ENCODE peak calls at places on chromosome 9, in ten cellular contexts. R, J, S, L, V, D, E, H, W and K are unnamed samples.

GRCh38 chr9:91285729-91286353 is 75.9 kb downstream of the AUH start:
- DNase-seq in S (peak), L (no peak), W (no peak), V (no peak), D (no peak), E (no peak), R (no peak), H (no peak), J (no peak), K (no peak)

GRCh38 chr9:109779711-109780452 is at the start of gene PALM2AKAP2:
- DNase-seq in E (peak), J (peak), L (no peak), D (peak), S (no peak), V (peak), R (no peak), H (no peak), W (peak), K (peak)

GRCh38 chr9:81653240-81653639 is 36.1 kb downstream of the TLE1 start:
- DNase-seq in J (no peak), V (no peak), L (no peak), D (no peak), E (no peak), H (no peak), W (no peak), S (no peak), R (no peak), K (no peak)

GRCh38 chr9:127545196-127546124 is 66.6 kb upstream of the STXBP1 start:
- DNase-seq in V (no peak), R (no peak), E (no peak), W (peak), S (no peak), H (peak), J (no peak), D (peak), L (no peak), K (peak)

GRCh38 chr9:71675129-71675856 is 93.0 kb downstream of the CEMIP2 start:
- DNase-seq in V (no peak), J (no peak), L (no peak), R (no peak), W (no peak), E (no peak), D (no peak), S (no peak), H (no peak), K (no peak)

GRCh38 chr9:92709954-92710353 is 40.0 kb upstream of the IPPK start:
- DNase-seq in D (no peak), R (no peak), L (no peak), E (no peak), J (no peak), V (peak), S (no peak), W (no peak), H (no peak), K (no peak)

GRCh38 chr9:23120630-23121029 is 674.0 kb downstream of the DMRTA1 start:
- DNase-seq in E (no peak), W (no peak), R (no peak), L (no peak), D (no peak), V (no peak), H (no peak), S (no peak), J (no peak), K (no peak)

GRCh38 chr9:33166263-33167083 is 663 bp downstream of the B4GALT1 start:
- DNase-seq in R (no peak), J (no peak), E (peak), W (no peak), D (no peak), S (peak), H (no peak), V (peak), L (no peak), K (no peak)

GRCh38 chr9:96033896-96034295 is 158.4 kb downstream of the ERCC6L2 start:
- DNase-seq in D (no peak), L (no peak), H (no peak), S (no peak), W (no peak), E (no peak), R (no peak), J (no peak), V (no peak), K (no peak)

GRCh38 chr9:87683751-87684626 is 41.9 kb upstream of the CTSL start:
- DNase-seq in D (no peak), R (no peak), L (no peak), V (no peak), J (no peak), E (no peak), W (no peak), H (no peak), S (no peak), K (no peak)

GRCh38 chr9:130845901-130846381 is 10.9 kb downstream of the ABL1 start:
- DNase-seq in R (no peak), D (no peak), J (no peak), L (no peak), V (no peak), S (no peak), W (no peak), H (no peak), E (no peak), K (peak)

GRCh38 chr9:81614335-81614734 is 75.0 kb downstream of the TLE1 start:
- DNase-seq in V (no peak), S (no peak), R (no peak), W (no peak), D (no peak), J (no peak), H (no peak), E (no peak), L (no peak), K (no peak)

GRCh38 chr9:112012026-112012902 is 115.7 kb downstream of the UGCG start:
- DNase-seq in W (peak), E (no peak), H (peak), L (no peak), V (no peak), R (no peak), D (peak), S (peak), J (no peak), K (peak)

GRCh38 chr9:134871941-134872340 is 8.7 kb upstream of the FCN2 start:
- DNase-seq in D (no peak), R (no peak), W (no peak), J (no peak), S (no peak), H (no peak), E (no peak), V (no peak), L (no peak), K (no peak)

GRCh38 chr9:73074176-73074708 is 77.4 kb upstream of the ANXA1 start:
- DNase-seq in H (no peak), L (no peak), J (no peak), W (no peak), D (no peak), R (no peak), V (no peak), S (no peak), E (no peak), K (no peak)

GRCh38 chr9:126275386-126276001 is 51.1 kb upstream of the MVB12B start:
- DNase-seq in V (no peak), E (no peak), R (no peak), H (peak), J (no peak), W (peak), L (no peak), S (no peak), D (no peak), K (no peak)

GRCh38 chr9:121271368-121272351 is 3.7 kb downstream of the GSN start:
- DNase-seq in W (peak), H (no peak), D (no peak), L (no peak), R (no peak), V (no peak), E (no peak), S (no peak), J (no peak), K (no peak)

GRCh38 chr9:111029260-111029659 is 9.0 kb downstream of the LPAR1 start:
- DNase-seq in V (no peak), H (no peak), W (no peak), S (peak), L (no peak), J (no peak), E (no peak), R (no peak), D (no peak), K (no peak)

GRCh38 chr9:89377411-89377810 is 59.1 kb downstream of the SECISBP2 start:
- DNase-seq in D (no peak), V (no peak), E (no peak), H (no peak), S (no peak), L (no peak), J (no peak), R (no peak), W (no peak), K (no peak)

GRCh38 chr9:93657331-93658111 is 81.1 kb downstream of the PHF2 start:
- DNase-seq in E (no peak), D (peak), J (no peak), H (no peak), L (no peak), R (no peak), S (no peak), W (no peak), V (no peak), K (no peak)

GRCh38 chr9:126205260-126205659 is 121.4 kb upstream of the MVB12B start:
- DNase-seq in L (no peak), V (no peak), R (no peak), H (no peak), E (no peak), J (no peak), S (no peak), D (no peak), W (no peak), K (no peak)

GRCh38 chr9:136282272-136282861 is 21.5 kb downstream of the CCDC187 start:
- DNase-seq in V (no peak), R (no peak), E (no peak), H (no peak), L (no peak), D (no peak), S (no peak), W (no peak), J (no peak), K (no peak)

GRCh38 chr9:22893196-22893843 is 446.7 kb downstream of the DMRTA1 start:
- DNase-seq in L (no peak), V (no peak), W (no peak), E (no peak), H (no peak), J (no peak), S (no peak), D (no peak), R (no peak), K (no peak)

GRCh38 chr9:17970285-17970684 is 391.4 kb downstream of the SH3GL2 start:
- DNase-seq in J (no peak), H (no peak), R (no peak), D (no peak), V (no peak), S (no peak), E (no peak), W (no peak), L (no peak), K (no peak)

GRCh38 chr9:17824191-17824926 is 245.5 kb downstream of the SH3GL2 start:
- DNase-seq in L (no peak), H (no peak), D (no peak), W (no peak), S (no peak), R (no peak), V (no peak), J (no peak), E (no peak), K (peak)

GRCh38 chr9:96242829-96243228 is 59.1 kb downstream of the HSD17B3 start:
- DNase-seq in H (no peak), E (no peak), S (no peak), D (no peak), W (peak), R (no peak), J (no peak), V (no peak), L (no peak), K (no peak)

GRCh38 chr9:98009437-98009836 is 26.3 kb downstream of the ANP32B start:
- DNase-seq in R (no peak), L (no peak), D (no peak), J (no peak), W (no peak), H (no peak), E (no peak), V (no peak), S (no peak), K (no peak)

GRCh38 chr9:120348951-120349429 is 231.0 kb downstream of the CDK5RAP2 start:
- DNase-seq in J (peak), S (no peak), H (no peak), W (peak), D (peak), L (no peak), R (no peak), V (peak), E (peak), K (no peak)

GRCh38 chr9:91192379-91192775 is 169.3 kb downstream of the AUH start:
- DNase-seq in S (peak), V (no peak), L (no peak), H (no peak), J (no peak), R (no peak), W (no peak), D (no peak), E (no peak), K (no peak)

GRCh38 chr9:123637596-123637939 is 281.6 kb downstream of the CRB2 start:
- DNase-seq in L (no peak), R (no peak), H (no peak), E (no peak), V (no peak), J (no peak), S (no peak), W (no peak), D (no peak), K (no peak)

GRCh38 chr9:127417130-127418036 is 6.8 kb upstream of the ZNF79 start:
- DNase-seq in D (no peak), V (no peak), L (no peak), S (no peak), H (no peak), J (no peak), R (no peak), W (no peak), E (no peak), K (no peak)

GRCh38 chr9:16985559-16986348 is 115.3 kb upstream of the BNC2 start:
- DNase-seq in H (no peak), V (no peak), D (no peak), L (no peak), R (no peak), S (no peak), W (no peak), E (no peak), J (no peak), K (no peak)

GRCh38 chr9:132804576-132805295 is 73.3 kb downstream of the AK8 start:
- DNase-seq in V (no peak), W (no peak), E (no peak), S (no peak), D (no peak), L (no peak), H (no peak), R (no peak), J (no peak), K (no peak)

GRCh38 chr9:130707225-130707976 is 13.8 kb downstream of the EXOSC2 start:
- DNase-seq in J (peak), R (peak), E (peak), W (peak), D (peak), L (peak), S (peak), H (peak), V (no peak), K (peak)

GRCh38 chr9:36831381-36832231 is 202.5 kb downstream of the PAX5 start:
- DNase-seq in S (no peak), E (no peak), V (no peak), D (no peak), W (no peak), R (no peak), L (no peak), H (no peak), J (no peak), K (no peak)

GRCh38 chr9:97954550-97954989 is 16.6 kb upstream of the HEMGN start:
- DNase-seq in J (peak), E (peak), D (peak), W (no peak), R (peak), S (peak), V (peak), L (no peak), H (no peak), K (peak)

GRCh38 chr9:29514336-29514735 is 1941.1 kb upstream of the C9orf72 start:
- DNase-seq in E (no peak), J (no peak), H (peak), S (no peak), V (peak), W (peak), D (no peak), R (no peak), L (peak), K (no peak)